ENCODE peak calls at places on chromosomes 5 and 9, in four cellular contexts. C is IMR-90, Z is astrocyte, S is HCT116. G is an unnamed sample.

GRCh38 chr9:99360026-99360425 is 137.9 kb downstream of the SEC61B start:
- DNase-seq in Z (no peak), C (no peak), S (no peak), G (no peak)

GRCh38 chr9:82164159-82164558 is 175.6 kb downstream of the SPATA31D1 start:
- DNase-seq in Z (no peak), S (no peak), C (peak), G (no peak)

GRCh38 chr5:89397096-89397495 is 514.1 kb upstream of the MEF2C start:
- DNase-seq in Z (no peak), C (no peak), S (no peak), G (no peak)

GRCh38 chr5:177372910-177373309 is 11.3 kb upstream of the SLC34A1 start:
- DNase-seq in Z (no peak), C (no peak), S (no peak), G (no peak)

GRCh38 chr9:92507005-92507404 is 24.7 kb upstream of the ASPN start:
- DNase-seq in Z (no peak), C (no peak), S (no peak), G (no peak)

GRCh38 chr9:22529426-22530199 is 83.0 kb downstream of the DMRTA1 start:
- DNase-seq in Z (peak), S (no peak), C (no peak), G (no peak)

GRCh38 chr5:321233-321725 is at the start of gene AHRR:
- DNase-seq in C (peak), S (no peak), Z (peak), G (peak)

GRCh38 chr5:107554776-107555424 is 115.8 kb downstream of the EFNA5 start:
- DNase-seq in C (no peak), Z (no peak), S (no peak), G (no peak)

GRCh38 chr9:68482548-68482947 is 58.1 kb downstream of the TMEM252 start:
- DNase-seq in Z (no peak), C (no peak), S (no peak), G (no peak)

GRCh38 chr9:109816490-109816889 is 36.5 kb downstream of the PALM2AKAP2 start:
- DNase-seq in S (peak), Z (peak), C (peak), G (peak)

GRCh38 chr5:68217476-68217984 is 2.0 kb downstream of the PIK3R1 start:
- DNase-seq in S (no peak), Z (peak), C (peak), G (no peak)

GRCh38 chr9:80382523-80382922 is 810.8 kb downstream of the TLE4 start:
- DNase-seq in S (no peak), Z (peak), C (peak), G (no peak)

DNA sequence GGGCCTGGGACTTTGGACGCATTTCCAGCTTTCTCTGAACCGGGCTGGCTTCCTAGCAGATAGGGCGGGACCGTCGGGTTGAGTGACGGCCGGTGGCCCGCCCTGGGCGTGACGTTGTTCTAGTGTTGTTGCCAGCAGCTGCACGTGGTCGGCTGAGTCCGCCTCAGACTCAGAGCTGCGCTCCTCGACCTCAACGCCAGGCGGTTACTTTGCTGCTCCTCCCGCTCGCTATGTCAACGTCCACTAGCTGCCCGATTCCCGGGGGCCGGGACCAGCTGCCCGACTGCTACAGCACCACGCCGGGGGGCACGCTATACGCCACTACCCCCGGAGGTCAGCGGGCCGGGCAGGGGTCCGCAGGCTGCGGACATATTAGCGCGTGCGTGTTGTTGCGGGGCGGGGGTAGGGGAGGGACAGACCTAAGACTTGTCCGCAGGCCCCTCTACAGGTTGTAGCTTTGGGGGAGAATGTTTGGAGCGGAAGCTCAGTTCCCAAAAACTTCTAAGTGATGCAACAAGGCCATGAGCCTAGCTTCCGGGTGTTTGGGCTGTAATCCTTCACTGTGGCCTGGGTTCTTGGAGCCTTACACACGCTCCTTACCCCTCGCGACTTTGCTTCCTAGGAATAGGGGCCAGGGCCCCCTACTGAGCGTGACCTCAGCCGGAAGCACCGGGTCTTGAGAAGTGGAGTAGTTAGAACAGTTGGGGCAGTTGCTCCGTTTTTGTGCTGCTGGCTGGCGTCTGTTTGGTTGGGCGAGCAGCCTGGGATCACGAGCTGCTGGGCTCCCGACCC is at the start of gene EIF4EBP3:
- DNase-seq in C (peak), S (peak), Z (peak), G (peak)
- H2AFZ ChIP-seq in C (peak), S (no peak), Z (no peak), G (peak)

GRCh38 chr5:15499528-15500325 is at the start of gene FBXL7:
- DNase-seq in S (no peak), Z (peak), C (peak), G (peak)
- TF ChIP-seq CTCF in S (no peak), Z (no peak), C (peak), G (peak)

DNA sequence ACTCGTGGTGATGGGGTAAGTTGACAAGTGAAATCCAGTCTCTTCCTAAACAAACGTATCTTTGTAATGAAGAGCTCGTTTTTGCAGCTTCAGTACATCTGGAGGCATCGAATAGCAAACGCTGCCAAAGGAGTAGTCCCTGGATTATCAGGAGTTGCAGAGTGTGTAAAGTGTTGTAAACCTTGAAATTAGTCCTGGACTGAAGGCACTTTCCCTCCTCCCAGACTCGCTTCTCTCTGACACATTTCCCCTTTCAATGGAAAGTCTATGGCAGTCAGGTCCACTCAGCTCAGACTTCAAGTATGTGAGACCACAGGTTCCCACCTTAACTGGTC is 1.5 kb upstream of the PBX3 start:
- DNase-seq in C (no peak), S (no peak), Z (no peak), G (no peak)
- H2AFZ ChIP-seq in C (peak), S (peak), Z (peak), G (no peak)

GRCh38 chr9:74940600-74940999 is 12.1 kb downstream of the C9orf40 start:
- DNase-seq in C (peak), Z (no peak), S (no peak), G (peak)
- TF ChIP-seq CTCF in C (no peak), Z (no peak), S (no peak), G (peak)